ENCODE peak calls at places on chromosomes 12 and 14, in five cellular contexts. One of them, this sample, is unnamed.

GRCh38 chr12:113298861-113299545 is 35.9 kb downstream of the SLC8B1 start:
- DNase-seq in naive thymus-derived CD8-positive, alpha-beta T cell: no peak
- DNase-seq in KBM-7: no peak
- DNase-seq in mesothelial cell of epicardium: no peak
- DNase-seq in testis: no peak
- DNase-seq in this sample: no peak

GRCh38 chr14:55585854-55586253 is 5.8 kb downstream of the KTN1 start:
- DNase-seq in naive thymus-derived CD8-positive, alpha-beta T cell: no peak
- DNase-seq in KBM-7: no peak
- DNase-seq in mesothelial cell of epicardium: no peak
- DNase-seq in testis: no peak
- DNase-seq in this sample: no peak

GRCh38 chr12:30514666-30515065 is 181.0 kb downstream of the IPO8 start:
- DNase-seq in naive thymus-derived CD8-positive, alpha-beta T cell: no peak
- DNase-seq in KBM-7: no peak
- DNase-seq in mesothelial cell of epicardium: no peak
- DNase-seq in testis: no peak
- DNase-seq in this sample: no peak

GRCh38 chr12:77064891-77065360 is 443 bp downstream of the E2F7 start:
- DNase-seq in naive thymus-derived CD8-positive, alpha-beta T cell: no peak
- DNase-seq in KBM-7: no peak
- DNase-seq in mesothelial cell of epicardium: no peak
- DNase-seq in testis: no peak
- DNase-seq in this sample: no peak

GRCh38 chr12:89461649-89462612 is 62.7 kb downstream of the GALNT4 start:
- DNase-seq in naive thymus-derived CD8-positive, alpha-beta T cell: no peak
- DNase-seq in KBM-7: peak; percentile 84
- DNase-seq in mesothelial cell of epicardium: no peak
- DNase-seq in testis: no peak
- DNase-seq in this sample: peak; percentile 48

GRCh38 chr14:78154827-78155226 is 15.3 kb upstream of the NRXN3 start:
- DNase-seq in naive thymus-derived CD8-positive, alpha-beta T cell: no peak
- DNase-seq in KBM-7: no peak
- DNase-seq in mesothelial cell of epicardium: no peak
- DNase-seq in testis: no peak
- DNase-seq in this sample: peak; percentile 26

GRCh38 chr12:42692749-42693148 is 103.2 kb upstream of the PRICKLE1 start:
- DNase-seq in naive thymus-derived CD8-positive, alpha-beta T cell: no peak
- DNase-seq in KBM-7: no peak
- DNase-seq in mesothelial cell of epicardium: no peak
- DNase-seq in testis: no peak
- DNase-seq in this sample: no peak

GRCh38 chr14:51603495-51603894 is 48.2 kb upstream of the FRMD6 start:
- DNase-seq in naive thymus-derived CD8-positive, alpha-beta T cell: no peak
- DNase-seq in KBM-7: no peak
- DNase-seq in mesothelial cell of epicardium: no peak
- DNase-seq in testis: no peak
- DNase-seq in this sample: no peak

GRCh38 chr12:112105891-112106290 is 2.7 kb downstream of the NAA25 start:
- DNase-seq in naive thymus-derived CD8-positive, alpha-beta T cell: no peak
- DNase-seq in KBM-7: no peak
- DNase-seq in mesothelial cell of epicardium: no peak
- DNase-seq in testis: no peak
- DNase-seq in this sample: no peak

GRCh38 chr12:91173139-91173538 is 9.5 kb downstream of the DCN start:
- DNase-seq in naive thymus-derived CD8-positive, alpha-beta T cell: no peak
- DNase-seq in KBM-7: no peak
- DNase-seq in mesothelial cell of epicardium: no peak
- DNase-seq in testis: no peak
- DNase-seq in this sample: no peak

GRCh38 chr14:99990268-99991170 is 74.7 kb upstream of the EVL start:
- DNase-seq in naive thymus-derived CD8-positive, alpha-beta T cell: no peak
- DNase-seq in KBM-7: no peak
- DNase-seq in mesothelial cell of epicardium: no peak
- DNase-seq in testis: no peak
- DNase-seq in this sample: no peak

GRCh38 chr14:104874110-104874531 is 9.1 kb downstream of the CEP170B start:
- DNase-seq in naive thymus-derived CD8-positive, alpha-beta T cell: no peak
- DNase-seq in KBM-7: no peak
- DNase-seq in mesothelial cell of epicardium: no peak
- DNase-seq in testis: no peak
- DNase-seq in this sample: no peak

GRCh38 chr12:2998789-2999264 is 39.6 kb downstream of the TEAD4 start:
- DNase-seq in naive thymus-derived CD8-positive, alpha-beta T cell: no peak
- DNase-seq in KBM-7: no peak
- DNase-seq in mesothelial cell of epicardium: no peak
- DNase-seq in testis: peak; percentile 78
- DNase-seq in this sample: peak; percentile 75

This sample was measured in iPS-NIHi11.